ENCODE peak calls at places on chromosomes 5 and 9, in ten cellular contexts. One of them, this sample, is unnamed.

GRCh38 chr9:115063058-115063850 is 54.7 kb downstream of the TNC start:
- DNase-seq in mesothelial cell of epicardium: no peak
- DNase-seq in omental fat pad: no peak
- DNase-seq in fibroblast of lung: peak; percentile 73
- DNase-seq in heart right ventricle: no peak
- DNase-seq in GM13976: no peak
- DNase-seq in PC-9: no peak
- DNase-seq in cardiac muscle cell: peak; percentile 25
- DNase-seq in IMR-90: peak; percentile 77
- DNase-seq in progenitor cell of endocrine pancreas: no peak
- DNase-seq in this sample: no peak

GRCh38 chr5:59746261-59746765 is 147.2 kb downstream of the PDE4D start:
- DNase-seq in mesothelial cell of epicardium: no peak
- DNase-seq in omental fat pad: no peak
- DNase-seq in fibroblast of lung: peak; percentile 82
- DNase-seq in heart right ventricle: no peak
- DNase-seq in GM13976: no peak
- DNase-seq in PC-9: no peak
- DNase-seq in cardiac muscle cell: peak; percentile 46
- DNase-seq in IMR-90: peak; percentile 6
- DNase-seq in progenitor cell of endocrine pancreas: no peak
- DNase-seq in this sample: no peak

GRCh38 chr5:168434746-168435321 is 51.4 kb upstream of the RARS1 start:
- DNase-seq in mesothelial cell of epicardium: no peak
- DNase-seq in omental fat pad: no peak
- DNase-seq in fibroblast of lung: peak; percentile 81
- DNase-seq in heart right ventricle: no peak
- DNase-seq in GM13976: no peak
- DNase-seq in PC-9: no peak
- DNase-seq in cardiac muscle cell: no peak
- DNase-seq in IMR-90: peak; percentile 73
- DNase-seq in progenitor cell of endocrine pancreas: no peak
- DNase-seq in this sample: no peak

GRCh38 chr9:135047026-135047350 is 40.5 kb upstream of the OLFM1 start:
- DNase-seq in mesothelial cell of epicardium: no peak
- DNase-seq in omental fat pad: no peak
- DNase-seq in fibroblast of lung: no peak
- DNase-seq in heart right ventricle: no peak
- DNase-seq in GM13976: no peak
- DNase-seq in PC-9: no peak
- DNase-seq in cardiac muscle cell: no peak
- DNase-seq in IMR-90: no peak
- DNase-seq in progenitor cell of endocrine pancreas: no peak
- DNase-seq in this sample: no peak

GRCh38 chr5:153403470-153403869 is 87.0 kb upstream of the GRIA1 start:
- DNase-seq in mesothelial cell of epicardium: no peak
- DNase-seq in omental fat pad: no peak
- DNase-seq in fibroblast of lung: no peak
- DNase-seq in heart right ventricle: no peak
- DNase-seq in GM13976: no peak
- DNase-seq in PC-9: no peak
- DNase-seq in cardiac muscle cell: no peak
- DNase-seq in IMR-90: no peak
- DNase-seq in progenitor cell of endocrine pancreas: no peak
- DNase-seq in this sample: no peak

GRCh38 chr5:68830499-68830898 is 263.3 kb upstream of the SLC30A5 start:
- DNase-seq in mesothelial cell of epicardium: no peak
- DNase-seq in omental fat pad: no peak
- DNase-seq in fibroblast of lung: no peak
- DNase-seq in heart right ventricle: no peak
- DNase-seq in GM13976: no peak
- DNase-seq in PC-9: no peak
- DNase-seq in cardiac muscle cell: no peak
- DNase-seq in IMR-90: no peak
- DNase-seq in progenitor cell of endocrine pancreas: no peak
- DNase-seq in this sample: no peak

GRCh38 chr9:4980046-4980727 is 4.9 kb upstream of the JAK2 start:
- DNase-seq in mesothelial cell of epicardium: no peak
- DNase-seq in omental fat pad: no peak
- DNase-seq in fibroblast of lung: no peak
- DNase-seq in heart right ventricle: no peak
- DNase-seq in GM13976: no peak
- DNase-seq in PC-9: no peak
- DNase-seq in cardiac muscle cell: no peak
- DNase-seq in IMR-90: peak; percentile 34
- DNase-seq in progenitor cell of endocrine pancreas: no peak
- DNase-seq in this sample: no peak

GRCh38 chr9:110116543-110116885 is 91.4 kb downstream of the C9orf152 start:
- DNase-seq in mesothelial cell of epicardium: no peak
- DNase-seq in omental fat pad: no peak
- DNase-seq in fibroblast of lung: peak; percentile 83
- DNase-seq in heart right ventricle: no peak
- DNase-seq in GM13976: peak; percentile 36
- DNase-seq in PC-9: no peak
- DNase-seq in cardiac muscle cell: peak; percentile 91
- DNase-seq in IMR-90: peak; percentile 99
- DNase-seq in progenitor cell of endocrine pancreas: no peak
- DNase-seq in this sample: no peak

GRCh38 chr5:35938518-35939227 is at the start of gene CAPSL:
- DNase-seq in mesothelial cell of epicardium: peak; percentile 41
- DNase-seq in omental fat pad: no peak
- DNase-seq in fibroblast of lung: peak; percentile 69
- DNase-seq in heart right ventricle: no peak
- DNase-seq in GM13976: no peak
- DNase-seq in PC-9: no peak
- DNase-seq in cardiac muscle cell: peak; percentile 68
- DNase-seq in IMR-90: peak; percentile 70
- DNase-seq in progenitor cell of endocrine pancreas: peak; percentile 68
- DNase-seq in this sample: no peak

GRCh38 chr9:128142596-128142995 is 6.7 kb upstream of the LCN2 start:
- DNase-seq in mesothelial cell of epicardium: no peak
- DNase-seq in omental fat pad: no peak
- DNase-seq in fibroblast of lung: no peak
- DNase-seq in heart right ventricle: peak; percentile 5
- DNase-seq in GM13976: no peak
- DNase-seq in PC-9: no peak
- DNase-seq in cardiac muscle cell: no peak
- DNase-seq in IMR-90: no peak
- DNase-seq in progenitor cell of endocrine pancreas: no peak
- DNase-seq in this sample: peak; percentile 1

GRCh38 chr9:114151426-114151956 is 3.8 kb upstream of the COL27A1 start:
- DNase-seq in mesothelial cell of epicardium: no peak
- DNase-seq in omental fat pad: no peak
- DNase-seq in fibroblast of lung: no peak
- DNase-seq in heart right ventricle: no peak
- DNase-seq in GM13976: no peak
- DNase-seq in PC-9: no peak
- DNase-seq in cardiac muscle cell: no peak
- DNase-seq in IMR-90: no peak
- DNase-seq in progenitor cell of endocrine pancreas: no peak
- DNase-seq in this sample: no peak

GRCh38 chr5:53027913-53028312 is 38.8 kb downstream of the ITGA2 start:
- DNase-seq in mesothelial cell of epicardium: no peak
- DNase-seq in omental fat pad: no peak
- DNase-seq in fibroblast of lung: peak; percentile 84
- DNase-seq in heart right ventricle: peak; percentile 52
- DNase-seq in GM13976: no peak
- DNase-seq in PC-9: peak; percentile 51
- DNase-seq in cardiac muscle cell: peak; percentile 77
- DNase-seq in IMR-90: peak; percentile 82
- DNase-seq in progenitor cell of endocrine pancreas: no peak
- DNase-seq in this sample: no peak

GRCh38 chr9:89872913-89873707 is 268.3 kb downstream of the GADD45G start:
- DNase-seq in mesothelial cell of epicardium: no peak
- DNase-seq in omental fat pad: peak; percentile 12
- DNase-seq in fibroblast of lung: no peak
- DNase-seq in heart right ventricle: no peak
- DNase-seq in GM13976: no peak
- DNase-seq in PC-9: no peak
- DNase-seq in cardiac muscle cell: no peak
- DNase-seq in IMR-90: no peak
- DNase-seq in progenitor cell of endocrine pancreas: no peak
- DNase-seq in this sample: peak; percentile 5

GRCh38 chr9:28976684-28977083 is 1403.4 kb upstream of the C9orf72 start:
- DNase-seq in mesothelial cell of epicardium: no peak
- DNase-seq in omental fat pad: no peak
- DNase-seq in fibroblast of lung: no peak
- DNase-seq in heart right ventricle: no peak
- DNase-seq in GM13976: no peak
- DNase-seq in PC-9: no peak
- DNase-seq in cardiac muscle cell: no peak
- DNase-seq in IMR-90: no peak
- DNase-seq in progenitor cell of endocrine pancreas: no peak
- DNase-seq in this sample: no peak

GRCh38 chr9:128153947-128154695 is 4.9 kb downstream of the LCN2 start:
- DNase-seq in mesothelial cell of epicardium: no peak
- DNase-seq in omental fat pad: no peak
- DNase-seq in fibroblast of lung: no peak
- DNase-seq in heart right ventricle: peak; percentile 5
- DNase-seq in GM13976: no peak
- DNase-seq in PC-9: no peak
- DNase-seq in cardiac muscle cell: no peak
- DNase-seq in IMR-90: no peak
- DNase-seq in progenitor cell of endocrine pancreas: no peak
- DNase-seq in this sample: no peak

GRCh38 chr5:31664566-31664965 is 25.6 kb downstream of the PDZD2 start:
- DNase-seq in mesothelial cell of epicardium: no peak
- DNase-seq in omental fat pad: no peak
- DNase-seq in fibroblast of lung: peak; percentile 67
- DNase-seq in heart right ventricle: no peak
- DNase-seq in GM13976: peak; percentile 53
- DNase-seq in PC-9: peak; percentile 25
- DNase-seq in cardiac muscle cell: peak; percentile 14
- DNase-seq in IMR-90: peak; percentile 3
- DNase-seq in progenitor cell of endocrine pancreas: no peak
- DNase-seq in this sample: no peak
- TF ChIP-seq CTCF in mesothelial cell of epicardium: no peak
- TF ChIP-seq CTCF in omental fat pad: no peak
- TF ChIP-seq CTCF in fibroblast of lung: no peak
- TF ChIP-seq CTCF in heart right ventricle: no peak
- TF ChIP-seq CTCF in GM13976: no peak
- TF ChIP-seq CTCF in PC-9: peak; percentile 46
- TF ChIP-seq CTCF in cardiac muscle cell: peak; percentile 15
- TF ChIP-seq CTCF in IMR-90: no peak
- TF ChIP-seq CTCF in progenitor cell of endocrine pancreas: peak; percentile 17
- TF ChIP-seq CTCF in this sample: no peak

GRCh38 chr5:63155310-63155631 is 576.7 kb downstream of the LRRC70 start:
- DNase-seq in mesothelial cell of epicardium: no peak
- DNase-seq in omental fat pad: no peak
- DNase-seq in fibroblast of lung: no peak
- DNase-seq in heart right ventricle: no peak
- DNase-seq in GM13976: no peak
- DNase-seq in PC-9: no peak
- DNase-seq in cardiac muscle cell: no peak
- DNase-seq in IMR-90: no peak
- DNase-seq in progenitor cell of endocrine pancreas: no peak
- DNase-seq in this sample: no peak
- TF ChIP-seq CTCF in mesothelial cell of epicardium: no peak
- TF ChIP-seq CTCF in omental fat pad: no peak
- TF ChIP-seq CTCF in fibroblast of lung: no peak
- TF ChIP-seq CTCF in heart right ventricle: no peak
- TF ChIP-seq CTCF in GM13976: no peak
- TF ChIP-seq CTCF in PC-9: no peak
- TF ChIP-seq CTCF in cardiac muscle cell: no peak
- TF ChIP-seq CTCF in IMR-90: no peak
- TF ChIP-seq CTCF in progenitor cell of endocrine pancreas: no peak
- TF ChIP-seq CTCF in this sample: no peak

GRCh38 chr5:142568996-142569335 is 116.9 kb downstream of the FGF1 start:
- DNase-seq in mesothelial cell of epicardium: no peak
- DNase-seq in omental fat pad: no peak
- DNase-seq in fibroblast of lung: no peak
- DNase-seq in heart right ventricle: no peak
- DNase-seq in GM13976: no peak
- DNase-seq in PC-9: no peak
- DNase-seq in cardiac muscle cell: no peak
- DNase-seq in IMR-90: no peak
- DNase-seq in progenitor cell of endocrine pancreas: no peak
- DNase-seq in this sample: no peak
- TF ChIP-seq CTCF in mesothelial cell of epicardium: no peak
- TF ChIP-seq CTCF in omental fat pad: no peak
- TF ChIP-seq CTCF in fibroblast of lung: no peak
- TF ChIP-seq CTCF in heart right ventricle: no peak
- TF ChIP-seq CTCF in GM13976: no peak
- TF ChIP-seq CTCF in PC-9: no peak
- TF ChIP-seq CTCF in cardiac muscle cell: no peak
- TF ChIP-seq CTCF in IMR-90: no peak
- TF ChIP-seq CTCF in progenitor cell of endocrine pancreas: no peak
- TF ChIP-seq CTCF in this sample: no peak

DNA sequence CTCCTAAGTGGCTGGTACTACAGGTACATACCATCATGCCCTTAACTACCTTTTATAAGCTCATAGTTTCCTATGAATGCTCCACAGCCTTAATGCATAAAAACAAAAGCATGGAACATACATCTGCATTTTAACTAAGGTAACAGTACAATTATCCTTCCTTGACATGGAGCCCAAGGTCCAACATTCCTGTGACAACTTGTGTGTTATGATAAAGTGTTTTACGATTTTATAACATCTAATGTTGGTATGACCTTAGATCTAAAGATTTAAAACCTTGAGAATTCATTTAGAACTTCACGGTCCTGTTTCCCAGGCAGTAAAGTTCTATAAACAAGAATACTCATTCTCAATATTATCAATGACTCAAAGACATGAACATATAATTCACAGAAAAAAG is 43.1 kb downstream of the GNG10 start:
- DNase-seq in mesothelial cell of epicardium: no peak
- DNase-seq in omental fat pad: no peak
- DNase-seq in fibroblast of lung: no peak
- DNase-seq in heart right ventricle: no peak
- DNase-seq in GM13976: no peak
- DNase-seq in PC-9: no peak
- DNase-seq in cardiac muscle cell: no peak
- DNase-seq in IMR-90: no peak
- DNase-seq in progenitor cell of endocrine pancreas: no peak
- DNase-seq in this sample: no peak
- TF ChIP-seq CTCF in mesothelial cell of epicardium: no peak
- TF ChIP-seq CTCF in omental fat pad: no peak
- TF ChIP-seq CTCF in fibroblast of lung: no peak
- TF ChIP-seq CTCF in heart right ventricle: no peak
- TF ChIP-seq CTCF in GM13976: no peak
- TF ChIP-seq CTCF in PC-9: no peak
- TF ChIP-seq CTCF in cardiac muscle cell: no peak
- TF ChIP-seq CTCF in IMR-90: no peak
- TF ChIP-seq CTCF in progenitor cell of endocrine pancreas: no peak
- TF ChIP-seq CTCF in this sample: no peak

This sample was measured in glutamatergic neuron.